ENCODE peak calls at places on chromosomes 12 and 14, in five cellular contexts. W is effector memory CD4-positive, alpha-beta T cell; Q is neural progenitor cell; O is CD4-positive, alpha-beta T cell; I is RPMI7951. L is an unnamed sample.

GRCh38 chr14:92108345-92109254 is 2.2 kb upstream of the ATXN3 start:
- DNase-seq in W (no peak), Q (peak), O (no peak), I (peak), L (no peak)

GRCh38 chr12:27652174-27652763 is 44.0 kb upstream of the REP15 start:
- DNase-seq in W (no peak), Q (peak), O (peak), I (peak), L (peak)

GRCh38 chr14:68476212-68476964 is 316.5 kb downstream of the ZFP36L1 start:
- DNase-seq in W (no peak), Q (peak), O (no peak), I (peak), L (peak)

GRCh38 chr12:47820631-47821345 is 1.1 kb upstream of the HDAC7 start:
- DNase-seq in W (no peak), Q (peak), O (no peak), I (peak), L (peak)

GRCh38 chr14:61420326-61420725 is 98.9 kb downstream of the PRKCH start:
- DNase-seq in W (peak), Q (no peak), O (no peak), I (peak), L (peak)

GRCh38 chr14:102554835-102555819 is 37.3 kb upstream of the RCOR1 start:
- DNase-seq in W (peak), Q (peak), O (peak), I (peak), L (no peak)

GRCh38 chr14:97603201-97603600 is 806.0 kb downstream of the VRK1 start:
- DNase-seq in W (peak), Q (no peak), O (peak), I (no peak), L (no peak)

GRCh38 chr12:95096378-95096777 is 23.0 kb upstream of the NR2C1 start:
- DNase-seq in W (no peak), Q (no peak), O (no peak), I (no peak), L (no peak)

GRCh38 chr12:96419576-96420254 is 19.5 kb upstream of the CDK17 start:
- DNase-seq in W (no peak), Q (no peak), O (no peak), I (no peak), L (no peak)

GRCh38 chr12:55724226-55724939 is 4.2 kb downstream of the RDH5 start:
- DNase-seq in W (peak), Q (peak), O (peak), I (peak), L (peak)

GRCh38 chr14:75877292-75877691 is 104.5 kb downstream of the TGFB3 start:
- DNase-seq in W (no peak), Q (no peak), O (no peak), I (peak), L (peak)

GRCh38 chr12:124359671-124360581 is 65.0 kb downstream of the RFLNA start:
- DNase-seq in W (no peak), Q (no peak), O (no peak), I (no peak), L (no peak)

GRCh38 chr12:2877959-2878732 is 1.1 kb downstream of the RHNO1 start:
- DNase-seq in W (no peak), Q (peak), O (peak), I (no peak), L (no peak)

GRCh38 chr12:25583545-25583944 is 30.5 kb upstream of the LMNTD1 start:
- DNase-seq in W (no peak), Q (peak), O (no peak), I (peak), L (no peak)

GRCh38 chr12:84159245-84159644 is 753.4 kb downstream of the SLC6A15 start:
- DNase-seq in W (no peak), Q (no peak), O (no peak), I (no peak), L (no peak)

GRCh38 chr14:23148596-23149249 is 29.7 kb upstream of the CEBPE start:
- DNase-seq in W (no peak), Q (no peak), O (no peak), I (no peak), L (no peak)

GRCh38 chr12:27463826-27464554 is 17.5 kb downstream of the SMCO2 start:
- DNase-seq in W (no peak), Q (no peak), O (no peak), I (peak), L (peak)

GRCh38 chr12:51636581-51636980 is 45.5 kb downstream of the SCN8A start:
- DNase-seq in W (no peak), Q (no peak), O (no peak), I (no peak), L (no peak)

GRCh38 chr14:68811161-68811560 is 18.3 kb upstream of the ZFP36L1 start:
- DNase-seq in W (no peak), Q (no peak), O (no peak), I (no peak), L (no peak)

GRCh38 chr14:69034612-69035262 is 55.6 kb upstream of the ACTN1 start:
- DNase-seq in W (no peak), Q (no peak), O (no peak), I (no peak), L (no peak)

GRCh38 chr12:52203126-52203921 is 11.5 kb upstream of the KRT80 start:
- DNase-seq in W (no peak), Q (peak), O (no peak), I (peak), L (peak)

GRCh38 chr14:31124197-31124596 is 83.4 kb downstream of the HECTD1 start:
- DNase-seq in W (no peak), Q (no peak), O (no peak), I (no peak), L (no peak)

GRCh38 chr12:13195848-13196301 is 651 bp upstream of the EMP1 start:
- DNase-seq in W (no peak), Q (no peak), O (no peak), I (peak), L (peak)

GRCh38 chr14:36658091-36659009 is 3.3 kb upstream of the PAX9 start:
- DNase-seq in W (no peak), Q (peak), O (no peak), I (no peak), L (no peak)